ENCODE peak calls at places on chromosomes 7 and 10, in four cellular contexts. C is A549, K is WTC11, F is K562. Z is an unnamed sample.

GRCh38 chr7:10257438-10257837 is 716.2 kb upstream of the PHF14 start:
- DNase-seq in C (no peak), K (no peak), F (no peak), Z (no peak)

GRCh38 chr7:105638942-105639495 is 57.7 kb upstream of the EFCAB10 start:
- DNase-seq in K (peak), F (no peak), C (no peak), Z (no peak)

GRCh38 chr10:97607076-97607635 is 17.6 kb downstream of the C10orf62 start:
- DNase-seq in K (no peak), F (no peak), C (no peak), Z (no peak)

GRCh38 chr10:113520606-113521481 is 32.0 kb upstream of the HABP2 start:
- DNase-seq in C (peak), F (peak), K (peak), Z (no peak)

GRCh38 chr10:71323407-71323806 is 4.3 kb downstream of the SLC29A3 start:
- DNase-seq in C (peak), K (no peak), F (peak), Z (no peak)

GRCh38 chr7:57388761-57389160 is 61.2 kb upstream of the ZNF716 start:
- DNase-seq in K (no peak), F (no peak), C (no peak), Z (no peak)

GRCh38 chr7:91780526-91780925 is 100.0 kb downstream of the MTERF1 start:
- DNase-seq in K (no peak), F (no peak), C (no peak), Z (no peak)

GRCh38 chr7:20793258-20793657 is 6.6 kb upstream of the SP8 start:
- DNase-seq in C (no peak), K (no peak), F (no peak), Z (no peak)

GRCh38 chr10:124175701-124176100 is 82.3 kb upstream of the CHST15 start:
- DNase-seq in F (no peak), K (no peak), C (no peak), Z (no peak)

GRCh38 chr7:6205921-6206660 is 66.3 kb downstream of the CYTH3 start:
- DNase-seq in F (no peak), C (no peak), K (no peak), Z (no peak)

GRCh38 chr7:73974101-73974947 is 53.6 kb upstream of the ELN start:
- DNase-seq in F (no peak), C (no peak), K (no peak), Z (no peak)

DNA sequence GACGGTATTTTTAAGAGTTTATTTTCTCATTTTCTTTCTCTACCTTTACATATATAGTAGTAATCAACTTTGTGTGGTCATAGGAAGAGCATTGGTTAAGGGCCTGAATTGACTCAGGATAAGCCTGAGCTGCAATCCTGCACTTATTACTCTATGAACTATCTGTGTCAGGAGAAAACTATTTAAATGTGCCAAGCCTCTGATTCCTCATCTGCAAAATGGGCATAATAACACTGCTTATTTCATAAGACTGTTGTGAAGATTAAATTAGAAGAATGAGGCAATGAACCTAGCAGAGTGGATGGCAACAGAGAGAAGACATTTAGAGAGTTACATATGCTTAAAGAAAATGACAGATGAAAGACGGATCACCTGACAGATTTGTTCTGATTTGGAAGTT is 175.5 kb downstream of the RELN start:
- DNase-seq in K (no peak), F (no peak), C (no peak), Z (no peak)
- TF ChIP-seq ESRRA in K (no peak), F (no peak), C (no peak), Z (no peak)

DNA sequence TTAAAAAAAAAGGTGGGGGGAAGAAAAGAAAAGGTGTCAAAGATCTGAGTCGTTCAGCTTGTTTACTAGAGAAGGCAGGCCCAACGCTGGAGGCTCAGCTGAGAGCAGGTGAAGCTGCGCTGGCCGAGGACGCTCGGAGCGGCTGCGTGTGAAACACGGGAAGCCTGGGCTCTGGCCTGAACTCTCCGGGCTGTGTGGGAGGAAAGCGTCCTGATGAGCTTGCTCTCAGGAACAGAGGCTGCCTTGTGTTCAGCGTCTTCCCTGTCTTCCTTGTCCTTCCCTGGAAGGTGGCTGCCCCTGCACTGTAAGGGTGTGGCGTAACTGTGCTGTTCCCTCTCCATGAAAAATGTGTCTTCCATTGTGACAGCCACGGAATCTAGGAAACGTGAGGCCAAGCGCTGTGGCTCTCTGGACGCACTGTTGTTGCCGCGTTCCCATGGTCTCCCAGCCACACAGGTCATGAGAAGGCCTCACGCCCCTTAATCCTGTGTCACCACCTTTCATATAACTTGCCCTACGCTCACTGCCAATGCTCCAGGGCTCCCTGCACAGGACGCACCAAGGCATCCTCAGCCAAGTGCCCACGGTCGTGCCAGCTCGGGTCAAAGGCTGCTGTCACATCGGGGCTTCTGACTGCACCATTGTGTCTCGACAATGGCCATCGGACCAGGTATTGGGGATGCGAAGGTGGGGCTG is 15.8 kb downstream of the IL15RA start:
- DNase-seq in F (no peak), C (no peak), K (no peak), Z (no peak)
- TF ChIP-seq ESRRA in F (no peak), C (no peak), K (no peak), Z (no peak)

GRCh38 chr10:19097151-19097550 is 48.5 kb downstream of the MALRD1 start:
- DNase-seq in F (no peak), C (no peak), K (no peak), Z (no peak)
- TF ChIP-seq ESRRA in F (no peak), C (no peak), K (no peak), Z (no peak)

GRCh38 chr7:135886334-135887132 is 90.6 kb downstream of the MTPN start:
- DNase-seq in K (no peak), C (no peak), F (no peak), Z (no peak)

GRCh38 chr7:135889823-135890222 is 87.3 kb downstream of the MTPN start:
- DNase-seq in F (no peak), C (no peak), K (no peak), Z (no peak)

GRCh38 chr7:135888740-135889139 is 88.4 kb downstream of the MTPN start:
- DNase-seq in K (no peak), C (no peak), F (no peak), Z (no peak)

GRCh38 chr7:135879238-135879637 is 97.9 kb downstream of the MTPN start:
- DNase-seq in F (no peak), C (peak), K (no peak), Z (no peak)

GRCh38 chr7:135884495-135885237 is 92.5 kb downstream of the MTPN start:
- DNase-seq in F (no peak), C (no peak), K (no peak), Z (no peak)
- TF ChIP-seq ESRRA in F (no peak), C (no peak), K (no peak), Z (no peak)

DNA sequence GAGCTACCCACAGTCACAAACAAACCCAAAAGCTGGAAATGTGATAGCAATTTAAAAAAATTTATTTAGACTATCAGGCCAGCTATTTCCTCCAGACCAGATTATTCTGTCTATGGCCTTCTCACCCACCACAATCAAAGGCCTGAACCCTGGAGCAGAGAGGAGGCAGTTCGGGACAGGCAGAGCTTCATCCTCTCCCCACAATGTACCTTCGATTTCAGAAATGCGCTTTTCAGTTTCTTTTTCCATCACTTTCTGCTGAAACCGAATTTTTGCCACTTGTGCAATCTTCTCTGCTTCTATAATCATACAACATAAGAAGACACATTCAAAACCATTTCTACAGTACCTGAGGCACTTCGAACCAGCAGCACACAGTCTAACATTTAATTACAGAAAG is 29.9 kb downstream of the ERLIN1 start:
- DNase-seq in F (no peak), C (no peak), K (no peak), Z (no peak)
- TF ChIP-seq ESRRA in F (no peak), C (no peak), K (no peak), Z (no peak)

DNA sequence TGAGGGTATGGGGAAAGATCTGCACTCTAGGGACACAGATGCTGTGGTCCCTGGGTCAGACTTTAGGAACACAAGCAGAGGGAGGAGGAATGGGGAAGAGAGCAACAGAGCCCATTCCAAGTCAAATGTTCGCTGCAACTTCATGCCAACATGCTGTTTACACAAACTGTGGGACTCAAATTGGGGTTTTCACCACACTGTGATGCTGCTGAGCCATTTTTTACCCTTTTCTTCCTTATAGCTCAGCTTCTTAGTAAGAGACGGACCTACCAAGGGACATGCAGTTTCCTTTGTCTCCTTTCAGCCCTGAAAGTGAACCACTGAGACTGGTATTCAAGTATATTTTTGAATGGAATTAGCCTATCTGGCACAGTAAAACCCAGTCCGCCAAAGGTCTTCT is 64.3 kb upstream of the AGK start:
- DNase-seq in K (no peak), F (no peak), C (no peak), Z (no peak)
- TF ChIP-seq ESRRA in K (no peak), F (no peak), C (no peak), Z (no peak)

DNA sequence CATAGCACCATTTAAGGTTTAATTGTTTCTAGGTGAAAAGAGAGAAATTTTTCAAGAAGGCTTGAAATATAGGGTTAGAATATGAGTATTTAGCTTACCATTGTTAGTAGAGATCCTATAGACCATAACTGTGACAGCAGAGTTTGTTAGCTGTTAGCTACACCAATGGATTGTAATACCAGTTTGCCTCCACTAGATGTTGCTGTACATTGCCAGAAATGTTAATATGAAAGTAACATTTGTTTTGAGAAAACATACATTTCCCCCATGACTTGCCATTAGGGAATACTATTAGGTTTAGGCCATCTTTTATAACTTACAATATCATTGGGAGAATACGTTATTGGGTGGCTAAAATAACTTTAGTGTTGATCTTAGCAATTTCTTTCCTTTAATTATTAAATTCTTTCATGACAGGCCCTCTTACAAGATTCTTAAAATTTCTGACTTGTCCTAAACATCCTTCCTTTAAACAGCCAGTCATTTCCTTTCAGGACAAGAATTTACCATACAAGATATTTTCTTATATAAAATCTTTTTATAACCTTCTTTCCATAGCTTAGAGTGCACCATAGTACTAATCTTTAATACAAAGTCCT is 39.5 kb downstream of the ZNF117 start:
- DNase-seq in K (no peak), C (peak), F (peak), Z (peak)
- TF ChIP-seq ESRRA in K (no peak), C (no peak), F (no peak), Z (no peak)

GRCh38 chr7:99098824-99099498 is 44.9 kb downstream of the SMURF1 start:
- DNase-seq in K (no peak), C (peak), F (no peak), Z (no peak)
- TF ChIP-seq ESRRA in K (no peak), C (peak), F (no peak), Z (no peak)